ENCODE peak calls at places on chromosomes 16 and 17, in six cellular contexts. C, M, P, Z, K and F are unnamed samples.

GRCh38 chr16:56506941-56507340 is 12.9 kb downstream of the BBS2 start:
- DNase-seq in M (no peak), C (no peak), P (no peak), K (no peak), Z (no peak), F (no peak)

GRCh38 chr16:24146523-24146922 is 109.6 kb upstream of the CACNG3 start:
- DNase-seq in M (no peak), Z (no peak), C (no peak), P (no peak), K (peak; percentile 5), F (no peak)

GRCh38 chr17:18877104-18877503 is 19.2 kb downstream of the PRPSAP2 start:
- DNase-seq in P (no peak), K (no peak), C (no peak), Z (no peak), M (no peak), F (no peak)

GRCh38 chr16:72036098-72036497 is 18.2 kb upstream of the HP start:
- DNase-seq in K (no peak), Z (no peak), M (no peak), C (no peak), P (no peak), F (no peak)

GRCh38 chr17:82050761-82051641 is 610 bp downstream of the RFNG start:
- DNase-seq in Z (no peak), M (no peak), P (no peak), C (no peak), K (no peak), F (no peak)

GRCh38 chr16:27237229-27238015 is 31.1 kb downstream of the NSMCE1 start:
- DNase-seq in Z (peak; percentile 56), K (no peak), P (no peak), M (no peak), C (peak; percentile 42), F (no peak)

GRCh38 chr17:77356690-77357201 is 216.0 kb downstream of the SEC14L1 start:
- DNase-seq in Z (no peak), P (no peak), M (no peak), K (no peak), C (peak; percentile 22), F (no peak)

GRCh38 chr16:54050281-54051210 is 236.0 kb downstream of the IRX3 start:
- DNase-seq in C (no peak), Z (no peak), P (no peak), K (no peak), M (no peak), F (no peak)

GRCh38 chr16:70158261-70158939 is 15.2 kb upstream of the CLEC18C start:
- DNase-seq in Z (no peak), P (no peak), C (no peak), M (peak; percentile 4), K (no peak), F (no peak)

GRCh38 chr16:71915350-71915749 is 20.0 kb downstream of the IST1 start:
- DNase-seq in Z (no peak), P (no peak), K (no peak), M (no peak), C (no peak), F (no peak)

GRCh38 chr17:35713069-35713728 is 18.2 kb upstream of the RASL10B start:
- DNase-seq in Z (no peak), C (no peak), M (no peak), K (peak; percentile 26), P (no peak), F (no peak)

GRCh38 chr16:81175325-81175891 is 63.1 kb upstream of the BCO1 start:
- DNase-seq in P (no peak), Z (no peak), M (peak; percentile 32), C (no peak), K (no peak), F (no peak)

GRCh38 chr17:79098282-79098867 is 23.8 kb downstream of the ENGASE start:
- DNase-seq in K (no peak), M (no peak), Z (no peak), C (no peak), P (no peak), F (no peak)

GRCh38 chr16:76583466-76583865 is 306.3 kb downstream of the CNTNAP4 start:
- DNase-seq in Z (no peak), P (no peak), K (peak; percentile 12), C (no peak), M (peak; percentile 12), F (no peak)

GRCh38 chr16:35743101-35743692 is 2283.8 kb downstream of the TP53TG3F start:
- DNase-seq in M (no peak), P (no peak), Z (no peak), C (no peak), K (no peak), F (no peak)
- H3K9me3 ChIP-seq in M (no peaks in the 10 kb centered on the region), P (peaks cover 36% of the 10 kb centered on the region), Z (peaks cover 10% of the 10 kb centered on the region), C (peaks cover 30% of the 10 kb centered on the region), K (peaks cover 33% of the 10 kb centered on the region), F (peaks cover 11% of the 10 kb centered on the region)

GRCh38 chr17:4900231-4901107 is 1.1 kb downstream of the C17orf107 start:
- DNase-seq in M (no peak), P (no peak), K (no peak), Z (peak; percentile 40), C (peak; percentile 51), F (peak; percentile 53)
- H3K9me3 ChIP-seq in M (no peaks in the 10 kb centered on the region), P (no peaks in the 10 kb centered on the region), K (no peaks in the 10 kb centered on the region), Z (no peaks in the 10 kb centered on the region), C (no peaks in the 10 kb centered on the region), F (no peaks in the 10 kb centered on the region)

GRCh38 chr17:16552637-16553045 is 16.4 kb downstream of the ZNF287 start:
- DNase-seq in M (no peak), P (no peak), Z (no peak), K (no peak), C (no peak), F (no peak)

GRCh38 chr17:16551878-16552636 is 16.9 kb downstream of the ZNF287 start:
- DNase-seq in Z (no peak), P (no peak), M (no peak), C (no peak), K (no peak), F (no peak)
- H3K9me3 ChIP-seq in Z (peaks cover 58% of the 10 kb centered on the region), P (peaks cover 28% of the 10 kb centered on the region), M (no peaks in the 10 kb centered on the region), C (peaks cover 97% of the 10 kb centered on the region), K (peaks cover 100% of the 10 kb centered on the region), F (peaks cover 51% of the 10 kb centered on the region)

GRCh38 chr16:35181422-35182030 is 1722.1 kb downstream of the TP53TG3F start:
- DNase-seq in K (no peak), M (no peak), Z (no peak), C (no peak), P (no peak), F (no peak)
- H3K9me3 ChIP-seq in K (peaks cover 26% of the 10 kb centered on the region), M (no peaks in the 10 kb centered on the region), Z (peaks cover 4% of the 10 kb centered on the region), C (peaks cover 52% of the 10 kb centered on the region), P (peaks cover 64% of the 10 kb centered on the region), F (no peaks in the 10 kb centered on the region)

GRCh38 chr16:31916056-31916488 is 42.5 kb downstream of the ZNF267 start:
- DNase-seq in Z (no peak), K (no peak), M (no peak), P (no peak), C (no peak), F (no peak)

GRCh38 chr16:31913668-31914067 is 40.1 kb downstream of the ZNF267 start:
- DNase-seq in P (no peak), Z (no peak), K (no peak), C (no peak), M (no peak), F (no peak)
- H3K9me3 ChIP-seq in P (peaks cover 26% of the 10 kb centered on the region), Z (peaks cover 61% of the 10 kb centered on the region), K (peaks cover 100% of the 10 kb centered on the region), C (peaks cover 99% of the 10 kb centered on the region), M (peaks cover 8% of the 10 kb centered on the region), F (peaks cover 83% of the 10 kb centered on the region)

DNA sequence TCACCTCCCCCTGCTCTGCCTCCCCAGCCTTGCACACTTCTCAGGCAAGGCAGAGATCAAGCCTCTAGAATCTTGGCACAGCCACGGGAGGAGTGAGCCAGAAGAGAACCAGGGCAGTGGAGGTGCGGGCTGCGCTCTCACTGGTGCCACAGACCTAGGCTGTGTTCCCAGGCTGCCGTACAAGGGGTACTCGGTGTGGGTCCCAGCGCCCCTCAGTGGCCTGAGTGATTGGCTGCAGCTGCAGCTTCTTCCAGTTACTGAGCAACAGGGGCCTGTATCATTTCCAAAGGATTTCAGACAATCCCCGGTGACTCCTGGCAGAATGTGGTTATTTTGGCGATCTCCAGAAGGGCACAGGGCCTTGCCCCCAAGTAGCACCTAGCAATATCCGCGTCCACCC is 1852.1 kb downstream of the TP53TG3F start:
- DNase-seq in P (no peak), M (no peak), C (no peak), Z (no peak), K (no peak), F (no peak)
- H3K9me3 ChIP-seq in P (peaks cover 68% of the 10 kb centered on the region), M (no peaks in the 10 kb centered on the region), C (peaks cover 57% of the 10 kb centered on the region), Z (peaks cover 4% of the 10 kb centered on the region), K (peaks cover 35% of the 10 kb centered on the region), F (peaks cover 4% of the 10 kb centered on the region)

DNA sequence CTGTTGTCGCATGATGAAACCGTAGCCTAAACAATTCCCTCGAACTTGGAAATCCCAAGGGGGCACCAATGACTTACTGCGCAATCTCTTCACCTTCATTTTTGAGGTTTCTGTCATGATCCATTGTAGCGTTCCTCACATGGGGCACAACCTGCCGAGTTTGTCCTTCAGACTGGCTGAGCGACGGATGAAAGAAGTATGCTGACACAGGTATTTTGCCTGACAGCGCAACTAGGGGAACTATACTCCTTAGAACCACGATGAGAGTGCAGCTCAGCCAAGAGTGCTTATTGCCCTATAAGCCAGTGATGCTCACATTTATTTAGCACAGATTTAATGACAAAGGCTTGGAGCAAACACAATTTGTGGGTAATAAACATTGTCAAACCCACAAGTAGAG is 106.3 kb upstream of the ZNF267 start:
- DNase-seq in M (no peak), Z (no peak), P (no peak), K (no peak), C (no peak), F (no peak)
- H3K9me3 ChIP-seq in M (no peaks in the 10 kb centered on the region), Z (peaks cover 55% of the 10 kb centered on the region), P (peaks cover 18% of the 10 kb centered on the region), K (peaks cover 98% of the 10 kb centered on the region), C (peaks cover 100% of the 10 kb centered on the region), F (peaks cover 32% of the 10 kb centered on the region)

GRCh38 chr17:22510504-22510903 is 818.2 kb downstream of the KCNJ18 start:
- DNase-seq in Z (no peak), M (no peak), C (no peak), P (no peak), K (no peak), F (no peak)
- H3K9me3 ChIP-seq in Z (no peaks in the 10 kb centered on the region), M (no peaks in the 10 kb centered on the region), C (peaks cover 57% of the 10 kb centered on the region), P (peaks cover 29% of the 10 kb centered on the region), K (peaks cover 48% of the 10 kb centered on the region), F (no peaks in the 10 kb centered on the region)

DNA sequence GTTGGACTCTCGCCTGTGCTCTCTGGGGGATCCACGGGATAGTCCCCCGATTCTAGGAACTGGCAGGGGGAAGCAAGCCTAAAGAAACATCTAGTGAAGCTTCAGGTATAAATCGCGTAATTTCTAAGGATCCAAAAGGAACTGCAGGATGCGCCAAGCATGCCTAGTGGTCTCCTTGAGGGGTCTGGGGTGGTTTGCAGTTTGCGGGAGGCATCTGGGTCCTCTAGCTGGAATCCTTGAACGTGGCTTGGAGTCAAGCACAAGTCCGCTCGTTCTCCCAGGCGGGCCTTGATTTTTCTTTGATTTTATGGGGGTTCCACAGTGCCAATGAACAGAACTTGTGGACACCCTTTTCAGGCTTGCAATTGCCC is 1000.5 kb downstream of the KCNJ18 start:
- DNase-seq in P (no peak), C (no peak), K (no peak), M (no peak), Z (no peak), F (no peak)
- H3K9me3 ChIP-seq in P (peaks cover 29% of the 10 kb centered on the region), C (peaks cover 44% of the 10 kb centered on the region), K (peaks cover 31% of the 10 kb centered on the region), M (no peaks in the 10 kb centered on the region), Z (no peaks in the 10 kb centered on the region), F (no peaks in the 10 kb centered on the region)

GRCh38 chr17:16622540-16623277 is 30.9 kb downstream of the ZNF624 start:
- DNase-seq in C (no peak), Z (no peak), M (no peak), K (no peak), P (no peak), F (no peak)
- H3K9me3 ChIP-seq in C (peaks cover 97% of the 10 kb centered on the region), Z (peaks cover 33% of the 10 kb centered on the region), M (no peaks in the 10 kb centered on the region), K (peaks cover 94% of the 10 kb centered on the region), P (peaks cover 20% of the 10 kb centered on the region), F (peaks cover 43% of the 10 kb centered on the region)